ENCODE peak calls at places on chromosomes 16 and 17, in six cellular contexts. K is K562, M is prostate gland, B is DND-41, G is heart left ventricle, D is left ventricle myocardium inferior. C is an unnamed sample.

GRCh38 chr16:19680972-19681371 is 37.1 kb downstream of the KNOP1 start:
- DNase-seq in K (no peak), M (no peak), B (no peak), G (no peak), D (no peak), C (no peak)

GRCh38 chr17:39658760-39659159 is 6.4 kb upstream of the TCAP start:
- DNase-seq in K (no peak), M (no peak), B (no peak), G (no peak), D (no peak), C (no peak)

GRCh38 chr16:31267332-31268032 is 7.7 kb downstream of the ITGAM start:
- DNase-seq in K (no peak), M (no peak), B (no peak), G (no peak), D (no peak), C (no peak)

GRCh38 chr17:71632328-71632727 is 488.5 kb upstream of the SOX9 start:
- DNase-seq in K (no peak), M (no peak), B (no peak), G (no peak), D (no peak), C (no peak)

GRCh38 chr17:50129303-50129945 is 536 bp downstream of the SAMD14 start:
- DNase-seq in K (no peak), M (no peak), B (no peak), G (no peak), D (no peak), C (peak)

GRCh38 chr17:13024526-13025263 is 6.9 kb upstream of the ELAC2 start:
- DNase-seq in K (peak), M (peak), B (peak), G (peak), D (peak), C (peak)

GRCh38 chr17:47846741-47847340 is 4.1 kb downstream of the SP6 start:
- DNase-seq in K (no peak), M (no peak), B (no peak), G (no peak), D (no peak), C (no peak)

GRCh38 chr17:19579192-19579668 is 45.6 kb downstream of the SLC47A1 start:
- DNase-seq in K (no peak), M (no peak), B (no peak), G (no peak), D (no peak), C (no peak)

GRCh38 chr17:27974531-27975145 is 67.8 kb upstream of the NLK start:
- DNase-seq in K (no peak), M (no peak), B (no peak), G (no peak), D (no peak), C (no peak)

GRCh38 chr17:57663326-57664070 is 81.6 kb downstream of the CCDC182 start:
- DNase-seq in K (no peak), M (no peak), B (no peak), G (no peak), D (no peak), C (no peak)

GRCh38 chr17:76123127-76123499 is 17.9 kb downstream of the FOXJ1 start:
- DNase-seq in K (no peak), M (no peak), B (no peak), G (no peak), D (no peak), C (no peak)

GRCh38 chr16:19446300-19446846 is 28.7 kb downstream of the TMC5 start:
- DNase-seq in K (no peak), M (no peak), B (no peak), G (no peak), D (no peak), C (no peak)

GRCh38 chr16:8565498-8565897 is 24.8 kb downstream of the TMEM114 start:
- DNase-seq in K (no peak), M (no peak), B (no peak), G (no peak), D (no peak), C (no peak)

GRCh38 chr16:66167564-66168291 is 198.8 kb upstream of the CDH5 start:
- DNase-seq in K (peak), M (no peak), B (no peak), G (no peak), D (no peak), C (no peak)

GRCh38 chr17:18314059-18314730 is 599 bp downstream of the TOP3A start:
- DNase-seq in K (no peak), M (peak), B (peak), G (no peak), D (no peak), C (no peak)

GRCh38 chr17:17849147-17849820 is 12.5 kb upstream of the SREBF1 start:
- DNase-seq in K (peak), M (no peak), B (peak), G (peak), D (peak), C (no peak)

GRCh38 chr17:40063034-40063765 is 435 bp downstream of the THRA start:
- DNase-seq in K (peak), M (no peak), B (peak), G (peak), D (peak), C (peak)

GRCh38 chr17:9987779-9988585 is 82.9 kb upstream of the RCVRN start:
- DNase-seq in K (peak), M (no peak), B (peak), G (no peak), D (peak), C (peak)

GRCh38 chr17:74923538-74924249 is 379 bp upstream of the OTOP2 start:
- DNase-seq in K (peak), M (peak), B (no peak), G (peak), D (peak), C (peak)

GRCh38 chr16:59881366-59881765 is 1147.2 kb upstream of the GOT2 start:
- DNase-seq in K (no peak), M (no peak), B (no peak), G (no peak), D (no peak), C (no peak)

GRCh38 chr16:87966685-87967185 is 15.5 kb downstream of the BANP start:
- DNase-seq in K (no peak), M (peak), B (no peak), G (peak), D (no peak), C (no peak)

GRCh38 chr16:77434365-77435239 is at the start of gene ADAMTS18:
- DNase-seq in K (no peak), M (no peak), B (no peak), G (no peak), D (no peak), C (peak)

GRCh38 chr17:64073771-64074703 is 53.6 kb upstream of the ICAM2 start:
- DNase-seq in K (no peak), M (no peak), B (no peak), G (no peak), D (no peak), C (no peak)

GRCh38 chr17:82235775-82236141 is 6.9 kb downstream of the SLC16A3 start:
- DNase-seq in K (peak), M (no peak), B (no peak), G (no peak), D (peak), C (no peak)

GRCh38 chr17:18184143-18185007 is 747 bp downstream of the ALKBH5 start:
- DNase-seq in K (peak), M (peak), B (peak), G (peak), D (peak), C (peak)

GRCh38 chr16:80263848-80264694 is 276.7 kb upstream of the DYNLRB2 start:
- DNase-seq in K (no peak), M (no peak), B (no peak), G (no peak), D (no peak), C (no peak)

GRCh38 chr16:11121909-11122692 is 133.9 kb downstream of the SOCS1 start:
- DNase-seq in K (no peak), M (no peak), B (no peak), G (no peak), D (no peak), C (no peak)

GRCh38 chr17:42674755-42675347 is 1.9 kb downstream of the PLEKHH3 start:
- DNase-seq in K (no peak), M (peak), B (no peak), G (no peak), D (no peak), C (peak)

GRCh38 chr17:16593356-16594102 is 24.5 kb upstream of the ZNF287 start:
- DNase-seq in K (no peak), M (no peak), B (no peak), G (no peak), D (no peak), C (no peak)

GRCh38 chr16:82857693-82858337 is 231.0 kb downstream of the CDH13 start:
- DNase-seq in K (no peak), M (no peak), B (no peak), G (no peak), D (no peak), C (no peak)

GRCh38 chr16:67936876-67937605 is 391 bp upstream of the PSMB10 start:
- DNase-seq in K (peak), M (peak), B (peak), G (no peak), D (no peak), C (no peak)

GRCh38 chr16:67941469-67942199 is 2.3 kb downstream of the LCAT start:
- DNase-seq in K (peak), M (no peak), B (no peak), G (no peak), D (no peak), C (no peak)

GRCh38 chr16:67940436-67941089 is 3.4 kb downstream of the LCAT start:
- DNase-seq in K (no peak), M (no peak), B (no peak), G (no peak), D (no peak), C (no peak)

GRCh38 chr16:67942200-67942509 is 1.8 kb downstream of the LCAT start:
- DNase-seq in K (peak), M (no peak), B (peak), G (no peak), D (no peak), C (peak)

DNA sequence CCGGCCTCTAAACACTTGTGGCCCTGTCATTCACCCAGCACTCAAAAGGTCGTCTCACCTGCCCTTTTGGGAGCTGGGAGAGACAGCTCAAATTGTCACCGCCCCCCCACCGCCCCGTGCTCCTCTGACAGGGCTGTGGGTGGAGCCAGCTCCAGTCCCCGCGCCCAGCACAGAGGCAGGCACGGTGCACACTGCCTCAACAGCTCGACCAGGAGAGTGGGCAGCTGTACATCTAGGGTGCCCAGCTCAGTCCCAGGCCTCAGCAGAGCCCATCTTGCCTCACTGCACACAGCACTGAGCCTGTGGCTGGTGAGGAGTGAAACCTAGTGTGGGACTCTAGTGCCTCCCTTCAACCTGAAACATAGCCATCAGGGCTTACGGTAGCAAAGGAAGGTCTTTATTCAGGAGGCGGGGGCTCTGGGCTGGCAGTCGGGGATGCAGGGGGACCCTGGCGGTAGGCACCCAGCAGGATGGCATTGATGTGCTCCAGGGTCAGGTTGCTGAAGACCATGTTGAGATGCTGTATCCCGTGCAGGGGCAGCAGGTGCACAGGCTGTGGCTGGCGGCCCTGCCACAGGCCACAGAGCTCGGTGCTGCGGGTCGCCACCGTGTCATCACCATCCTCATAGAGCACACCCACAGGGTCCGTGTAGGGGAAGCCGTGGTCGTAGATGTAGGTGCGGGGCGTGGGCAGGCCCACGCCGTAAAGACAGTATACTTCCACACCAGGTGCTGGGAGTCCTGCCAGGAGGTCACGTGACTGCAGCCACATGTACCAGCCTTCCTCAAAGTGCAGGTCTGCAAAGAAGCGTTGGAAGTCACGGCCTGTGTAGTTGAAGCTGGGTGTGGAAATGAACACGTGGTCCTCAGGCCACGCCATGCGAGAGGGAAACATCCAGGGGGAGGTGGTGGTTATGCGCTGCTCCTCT is 3.1 kb upstream of the PSMB10 start:
- DNase-seq in K (no peak), M (peak), B (peak), G (no peak), D (peak), C (no peak)
- H3K27ac ChIP-seq in K (no peak), M (no peak), B (peak), G (no peak), D (peak), C (no peak)

GRCh38 chr17:70050192-70050591 is 24.8 kb upstream of the KCNJ16 start:
- DNase-seq in K (no peak), M (no peak), B (no peak), G (no peak), D (no peak), C (no peak)

GRCh38 chr17:70048020-70048419 is 27.0 kb upstream of the KCNJ16 start:
- DNase-seq in K (no peak), M (no peak), B (no peak), G (no peak), D (no peak), C (no peak)

GRCh38 chr17:70054961-70055360 is 20.1 kb upstream of the KCNJ16 start:
- DNase-seq in K (no peak), M (no peak), B (no peak), G (no peak), D (no peak), C (no peak)

GRCh38 chr17:70050931-70051330 is 24.1 kb upstream of the KCNJ16 start:
- DNase-seq in K (no peak), M (no peak), B (no peak), G (no peak), D (no peak), C (no peak)

DNA sequence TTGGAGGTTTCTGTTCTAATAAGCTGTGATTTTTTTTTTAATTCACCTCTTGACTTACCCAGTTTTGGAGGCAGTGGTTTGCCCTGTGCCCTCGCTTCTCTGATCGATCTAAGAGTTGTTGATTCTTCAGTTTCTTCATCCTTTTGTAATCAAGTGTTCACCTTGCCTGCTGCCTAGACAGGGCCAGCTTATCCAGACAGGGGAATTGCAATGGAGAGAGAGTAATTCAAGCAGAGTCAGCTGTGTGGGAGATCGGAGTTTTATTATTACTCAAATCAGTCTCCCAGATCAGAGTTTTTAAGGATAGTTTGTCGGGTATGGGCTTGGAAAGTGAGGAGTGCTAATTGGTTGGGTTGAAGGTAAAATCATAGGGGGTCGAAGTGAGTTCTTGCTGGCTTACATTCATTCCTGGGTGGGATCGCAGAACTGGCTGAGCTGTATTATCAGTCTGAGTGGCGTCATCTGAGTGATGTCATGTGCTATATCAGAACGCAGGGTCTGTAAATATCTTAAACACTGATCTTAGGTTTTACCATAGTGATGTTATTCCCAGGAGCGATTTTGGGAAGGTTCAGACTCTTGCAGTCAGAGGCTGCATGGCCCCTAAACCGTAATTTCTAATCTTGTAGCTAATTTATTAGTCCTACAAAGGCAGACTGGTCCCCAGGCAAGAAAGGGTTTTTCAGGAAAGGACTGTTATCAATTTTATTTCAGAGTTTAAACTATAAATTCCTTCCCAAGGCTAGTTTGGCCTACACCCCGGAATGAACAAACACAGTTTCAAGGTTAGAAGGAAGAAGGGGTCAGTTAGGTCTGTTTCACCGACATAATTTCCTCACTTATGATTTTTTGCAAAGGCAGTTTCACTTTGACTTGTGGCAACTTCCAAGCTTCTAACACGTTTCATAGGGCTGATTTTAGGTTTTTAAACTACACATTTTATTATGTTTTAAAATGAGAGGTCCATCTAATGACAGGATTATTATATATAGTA is 21.5 kb upstream of the KCNJ16 start:
- DNase-seq in K (no peak), M (no peak), B (no peak), G (no peak), D (no peak), C (no peak)
- H3K4me3 ChIP-seq in K (no peak), M (no peak), B (no peak), G (peak), D (peak), C (no peak)

DNA sequence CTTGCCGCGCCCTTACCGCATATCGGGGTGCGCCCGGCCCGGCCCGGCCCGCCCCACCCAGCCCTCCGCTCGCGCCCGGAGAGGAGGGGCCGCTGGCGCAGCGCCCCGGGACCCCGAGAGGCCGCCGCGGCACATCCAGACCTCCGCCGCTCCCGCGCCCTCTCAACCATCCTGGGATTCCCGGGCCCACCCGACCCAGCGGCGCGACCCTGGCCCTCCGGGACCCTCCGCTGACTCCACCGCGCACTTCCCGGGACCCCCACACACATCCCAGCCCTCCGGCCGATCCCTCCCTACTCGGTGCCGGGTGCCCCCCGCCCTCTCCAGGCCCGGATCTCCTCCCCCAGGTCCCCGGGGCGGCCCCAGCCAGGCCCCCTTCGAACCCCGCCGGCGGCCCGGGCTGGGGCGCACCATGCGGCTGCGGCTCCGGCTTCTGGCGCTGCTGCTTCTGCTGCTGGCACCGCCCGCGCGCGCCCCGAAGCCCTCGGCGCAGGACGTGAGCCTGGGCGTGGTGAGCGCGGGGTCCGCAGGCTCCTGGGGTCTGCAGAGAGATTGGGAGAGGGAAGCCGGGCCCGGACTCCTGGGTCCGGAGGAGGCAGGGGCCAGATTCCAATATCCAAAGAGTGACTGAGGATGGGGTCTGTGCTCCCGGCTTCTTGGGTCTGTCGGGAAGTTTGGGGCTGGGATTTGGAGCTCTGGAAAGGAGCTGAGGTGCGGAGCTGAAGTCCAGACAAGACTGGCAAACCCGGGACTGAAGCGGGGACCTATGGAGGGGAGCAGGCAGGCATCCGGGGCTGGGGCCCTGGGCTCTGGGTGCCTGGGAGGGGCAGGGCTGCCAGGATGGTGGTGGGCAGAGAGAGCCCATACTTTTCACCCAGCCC is at the start of gene MMP25:
- DNase-seq in K (no peak), M (no peak), B (no peak), G (no peak), D (no peak), C (no peak)
- H3K27ac ChIP-seq in K (no peak), M (no peak), B (no peak), G (no peak), D (no peak), C (no peak)

DNA sequence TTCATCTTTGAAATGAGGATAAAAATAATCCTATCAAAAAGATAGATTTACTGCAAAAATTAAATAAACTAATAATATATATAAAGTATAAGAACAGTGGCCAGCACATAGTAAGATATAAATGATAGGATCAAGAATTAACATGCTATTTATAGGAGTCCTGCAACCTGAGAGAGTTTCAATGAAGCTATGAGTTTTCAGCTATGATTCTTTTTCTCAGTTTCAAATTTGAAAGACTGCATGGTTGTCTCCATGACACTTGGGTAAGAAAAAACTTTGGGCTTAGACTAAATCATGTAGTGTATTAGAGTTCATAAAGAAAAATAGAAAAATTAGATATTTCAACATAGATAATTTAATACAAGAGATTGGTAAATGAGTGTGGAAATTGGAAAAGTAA is 817.8 kb upstream of the KIF2B start:
- DNase-seq in K (no peak), M (no peak), B (no peak), G (no peak), D (no peak), C (no peak)
- H3K4me3 ChIP-seq in K (no peak), M (no peak), B (no peak), G (no peak), D (no peak), C (no peak)